ENCODE peak calls at places on chromosome 18, in ten cellular contexts. X is transverse colon, O is HCT116, U is cardiac fibroblast, T is coronary artery, Z is nephron progenitor cell, Y is AG10803, Q is PC-9, P is fibroblast of the aortic adventitia, K is progenitor cell of endocrine pancreas. F is an unnamed sample.

GRCh38 chr18:59379772-59380530 is 20.9 kb upstream of the LMAN1 start:
- DNase-seq in T (no peak), P (peak; percentile 63), Z (no peak), K (no peak), Y (peak; percentile 70), O (no peak), U (peak; percentile 57), Q (no peak), X (no peak), F (no peak)

GRCh38 chr18:57466745-57467144 is 31.6 kb downstream of the ONECUT2 start:
- DNase-seq in P (no peak), Y (peak; percentile 1), O (no peak), Z (no peak), K (no peak), U (no peak), X (no peak), Q (no peak), T (no peak), F (no peak)

GRCh38 chr18:11119550-11119949 is 29.8 kb downstream of the PIEZO2 start:
- DNase-seq in T (no peak), P (peak; percentile 10), Q (no peak), U (peak; percentile 42), X (no peak), Y (peak; percentile 12), Z (no peak), O (no peak), K (no peak), F (no peak)

GRCh38 chr18:55199291-55199963 is 240.2 kb upstream of the CCDC68 start:
- DNase-seq in O (no peak), T (no peak), U (peak; percentile 45), K (no peak), Y (peak; percentile 53), P (no peak), Q (no peak), X (no peak), Z (no peak), F (no peak)

GRCh38 chr18:79637181-79637920 is 42.3 kb upstream of the CTDP1 start:
- DNase-seq in Q (no peak), Z (no peak), O (no peak), T (no peak), U (no peak), K (no peak), Y (no peak), X (no peak), P (no peak), F (no peak)

GRCh38 chr18:79952457-79952995 is 1.1 kb upstream of the SLC66A2 start:
- DNase-seq in K (no peak), P (no peak), T (peak; percentile 77), Y (no peak), Z (no peak), U (no peak), Q (no peak), X (peak; percentile 27), O (no peak), F (no peak)

GRCh38 chr18:74173434-74173750 is 25.1 kb downstream of the TIMM21 start:
- DNase-seq in K (no peak), Q (no peak), P (no peak), X (no peak), Z (no peak), U (no peak), Y (no peak), T (no peak), O (no peak), F (no peak)

GRCh38 chr18:32289480-32290075 is 99.7 kb downstream of the MEP1B start:
- DNase-seq in T (no peak), P (peak; percentile 80), U (peak; percentile 86), K (peak; percentile 38), Y (peak; percentile 65), Z (peak; percentile 44), O (peak; percentile 63), Q (peak; percentile 33), X (peak; percentile 56), F (peak; percentile 74)

GRCh38 chr18:55406374-55407045 is 181.5 kb downstream of the TCF4 start:
- DNase-seq in Y (no peak), T (no peak), X (no peak), K (no peak), P (no peak), U (no peak), O (no peak), Q (no peak), Z (no peak), F (no peak)

DNA sequence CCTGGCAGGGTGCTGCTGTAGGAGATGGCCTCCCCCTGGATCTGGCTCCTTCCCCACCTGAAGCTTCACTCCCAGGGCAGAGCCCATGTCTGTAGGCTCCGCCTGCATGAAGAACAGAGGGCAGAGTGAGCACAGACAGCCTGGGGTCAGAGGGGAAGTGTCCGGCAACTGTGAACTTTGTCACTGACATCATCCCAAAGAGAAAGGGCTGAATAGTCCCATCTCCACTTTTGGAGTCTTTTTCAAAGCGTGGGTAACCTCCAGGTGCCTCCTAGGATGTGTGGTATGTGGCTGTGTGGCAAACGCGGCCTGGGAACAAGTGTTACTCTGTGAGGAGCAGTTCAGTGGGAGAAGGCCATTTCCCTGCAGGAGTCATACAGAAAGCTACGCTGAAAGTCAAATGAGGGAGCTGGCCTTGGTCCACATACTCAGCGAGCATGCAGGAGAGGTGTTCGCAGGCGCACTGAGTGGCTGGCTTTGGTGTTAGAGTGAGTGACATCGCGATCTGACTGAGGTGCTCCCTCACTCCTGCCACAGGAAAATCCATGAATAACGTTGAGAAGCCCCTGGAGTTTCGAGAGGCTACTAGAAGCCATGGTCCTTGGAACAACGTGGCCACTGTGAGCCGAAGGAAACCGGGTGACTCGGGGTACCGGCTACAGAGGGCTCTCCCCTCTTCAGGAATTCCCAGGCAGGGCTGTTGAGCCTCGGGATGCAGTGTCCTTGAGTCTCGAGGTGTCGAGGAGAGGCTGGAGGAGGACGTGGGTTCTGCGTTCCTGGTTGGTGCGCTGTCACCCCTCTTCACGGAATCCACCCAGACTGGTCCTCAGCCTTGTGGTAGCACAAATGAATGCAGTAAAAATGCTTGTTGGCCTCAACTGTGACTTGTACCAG is 54.7 kb downstream of the CABLES1 start:
- DNase-seq in Z (no peak), K (no peak), T (no peak), O (no peak), X (no peak), Q (no peak), Y (no peak), U (no peak), P (no peak), F (no peak)
- TF ChIP-seq CTCF in Z (no peak), K (no peak), T (no peak), O (no peak), X (no peak), Q (no peak), Y (no peak), U (no peak), P (no peak), F (no peak)

GRCh38 chr18:47773931-47774330 is 156.5 kb downstream of the SMAD2 start:
- DNase-seq in K (no peak), T (no peak), Y (no peak), P (no peak), X (no peak), U (no peak), Q (no peak), O (no peak), Z (no peak), F (no peak)

GRCh38 chr18:47772374-47773248 is 157.8 kb downstream of the SMAD2 start:
- DNase-seq in Z (peak; percentile 54), Y (peak; percentile 60), P (peak; percentile 53), K (peak; percentile 38), U (peak; percentile 79), Q (peak; percentile 74), T (no peak), O (peak; percentile 60), X (peak; percentile 77), F (peak; percentile 84)

GRCh38 chr18:47777626-47778025 is 152.8 kb downstream of the SMAD2 start:
- DNase-seq in Q (no peak), Z (no peak), X (no peak), Y (no peak), O (no peak), U (no peak), P (no peak), K (no peak), T (no peak), F (no peak)

GRCh38 chr18:47779381-47779780 is 151.1 kb downstream of the SMAD2 start:
- DNase-seq in Y (no peak), U (no peak), O (no peak), T (no peak), Q (peak; percentile 17), P (no peak), X (no peak), Z (no peak), K (no peak), F (no peak)

GRCh38 chr18:47775961-47776360 is 154.5 kb downstream of the SMAD2 start:
- DNase-seq in Q (no peak), X (no peak), P (peak; percentile 40), Z (no peak), Y (peak; percentile 32), O (no peak), T (no peak), U (peak; percentile 28), K (no peak), F (no peak)
- TF ChIP-seq CTCF in Q (peak; percentile 40), X (no peak), P (peak; percentile 38), Z (no peak), Y (peak; percentile 41), O (no peak), T (no peak), U (peak; percentile 26), K (no peak), F (no peak)

GRCh38 chr18:2083691-2084090 is 487.6 kb downstream of the METTL4 start:
- DNase-seq in Y (no peak), X (no peak), P (no peak), Q (no peak), T (no peak), K (no peak), O (no peak), Z (no peak), U (no peak), F (peak; percentile 10)
- TF ChIP-seq CTCF in Y (no peak), X (no peak), P (no peak), Q (peak; percentile 35), T (no peak), K (peak; percentile 48), O (peak; percentile 56), Z (no peak), U (no peak), F (no peak)

GRCh38 chr18:8893221-8893620 is 187.9 kb downstream of the MTCL1 start:
- DNase-seq in P (no peak), X (no peak), Z (no peak), T (no peak), Q (no peak), O (no peak), Y (no peak), K (no peak), U (no peak), F (no peak)
- TF ChIP-seq CTCF in P (no peak), X (no peak), Z (no peak), T (no peak), Q (no peak), O (no peak), Y (no peak), K (no peak), U (no peak), F (no peak)

F was measured in endothelial cell.